ENCODE peak calls at places on chromosomes 12 and 14, in five cellular contexts. One of them, this sample, is unnamed. For H4K20me1, the result is how much of the 10 kb centered on the place peaks cover.

GRCh38 chr14:100405752-100406455 is 82.8 kb downstream of the SLC25A47 start:
- DNase-seq in hepatocyte: no peak
- DNase-seq in GM23338: no peak
- DNase-seq in fibroblast of lung: no peak
- DNase-seq in endothelial cell of umbilical vein: no peak
- DNase-seq in this sample: no peak

GRCh38 chr12:4293299-4293941 is 19.9 kb downstream of the CCND2 start:
- DNase-seq in hepatocyte: no peak
- DNase-seq in GM23338: no peak
- DNase-seq in fibroblast of lung: no peak
- DNase-seq in endothelial cell of umbilical vein: no peak
- DNase-seq in this sample: no peak

GRCh38 chr12:109729837-109730200 is 16.2 kb downstream of the FAM222A start:
- DNase-seq in hepatocyte: no peak
- DNase-seq in GM23338: no peak
- DNase-seq in fibroblast of lung: no peak
- DNase-seq in endothelial cell of umbilical vein: no peak
- DNase-seq in this sample: no peak

GRCh38 chr12:105983622-105984325 is 155.0 kb downstream of the NUAK1 start:
- DNase-seq in hepatocyte: no peak
- DNase-seq in GM23338: no peak
- DNase-seq in fibroblast of lung: peak
- DNase-seq in endothelial cell of umbilical vein: no peak
- DNase-seq in this sample: peak

GRCh38 chr12:3088251-3088650 is 11.1 kb downstream of the TSPAN9 start:
- DNase-seq in hepatocyte: no peak
- DNase-seq in GM23338: no peak
- DNase-seq in fibroblast of lung: no peak
- DNase-seq in endothelial cell of umbilical vein: no peak
- DNase-seq in this sample: no peak

GRCh38 chr14:74647834-74648361 is 35.9 kb upstream of the LTBP2 start:
- DNase-seq in hepatocyte: no peak
- DNase-seq in GM23338: no peak
- DNase-seq in fibroblast of lung: no peak
- DNase-seq in endothelial cell of umbilical vein: peak
- DNase-seq in this sample: peak

GRCh38 chr12:130357241-130357640 is 19.6 kb downstream of the PIWIL1 start:
- DNase-seq in hepatocyte: no peak
- DNase-seq in GM23338: no peak
- DNase-seq in fibroblast of lung: no peak
- DNase-seq in endothelial cell of umbilical vein: no peak
- DNase-seq in this sample: no peak

GRCh38 chr14:104130974-104131651 is 7.3 kb upstream of the KIF26A start:
- DNase-seq in hepatocyte: peak
- DNase-seq in GM23338: peak
- DNase-seq in fibroblast of lung: peak
- DNase-seq in endothelial cell of umbilical vein: peak
- DNase-seq in this sample: no peak

GRCh38 chr14:57060276-57060956 is 208.3 kb downstream of the EXOC5 start:
- DNase-seq in hepatocyte: peak
- DNase-seq in GM23338: no peak
- DNase-seq in fibroblast of lung: no peak
- DNase-seq in endothelial cell of umbilical vein: no peak
- DNase-seq in this sample: peak

GRCh38 chr14:67442139-67442906 is 30.4 kb upstream of the PLEK2 start:
- DNase-seq in hepatocyte: no peak
- DNase-seq in GM23338: no peak
- DNase-seq in fibroblast of lung: no peak
- DNase-seq in endothelial cell of umbilical vein: no peak
- DNase-seq in this sample: no peak

GRCh38 chr12:57429473-57430116 is 1.2 kb downstream of the R3HDM2 start:
- DNase-seq in hepatocyte: no peak
- DNase-seq in GM23338: no peak
- DNase-seq in fibroblast of lung: no peak
- DNase-seq in endothelial cell of umbilical vein: no peak
- DNase-seq in this sample: no peak

GRCh38 chr14:105355049-105355575 is 40.6 kb downstream of the PACS2 start:
- DNase-seq in hepatocyte: no peak
- DNase-seq in GM23338: no peak
- DNase-seq in fibroblast of lung: no peak
- DNase-seq in endothelial cell of umbilical vein: no peak
- DNase-seq in this sample: no peak

GRCh38 chr14:77043177-77043983 is 14.9 kb upstream of the IRF2BPL start:
- DNase-seq in hepatocyte: no peak
- DNase-seq in GM23338: no peak
- DNase-seq in fibroblast of lung: peak
- DNase-seq in endothelial cell of umbilical vein: peak
- DNase-seq in this sample: peak

GRCh38 chr12:42684171-42685071 is 94.9 kb upstream of the PRICKLE1 start:
- DNase-seq in hepatocyte: no peak
- DNase-seq in GM23338: peak
- DNase-seq in fibroblast of lung: peak
- DNase-seq in endothelial cell of umbilical vein: no peak
- DNase-seq in this sample: peak

GRCh38 chr12:87509233-87509820 is 519.9 kb downstream of the C12orf50 start:
- DNase-seq in hepatocyte: peak
- DNase-seq in GM23338: peak
- DNase-seq in fibroblast of lung: peak
- DNase-seq in endothelial cell of umbilical vein: peak
- DNase-seq in this sample: peak

GRCh38 chr12:123076604-123077297 is 74.1 kb downstream of the PITPNM2 start:
- DNase-seq in hepatocyte: no peak
- DNase-seq in GM23338: no peak
- DNase-seq in fibroblast of lung: no peak
- DNase-seq in endothelial cell of umbilical vein: peak
- DNase-seq in this sample: peak

GRCh38 chr14:47917344-47917954 is 242.0 kb upstream of the MDGA2 start:
- DNase-seq in hepatocyte: peak
- DNase-seq in GM23338: peak
- DNase-seq in fibroblast of lung: peak
- DNase-seq in endothelial cell of umbilical vein: peak
- DNase-seq in this sample: peak

GRCh38 chr12:10170199-10170598 is 1.7 kb downstream of the OLR1 start:
- DNase-seq in hepatocyte: no peak
- DNase-seq in GM23338: no peak
- DNase-seq in fibroblast of lung: no peak
- DNase-seq in endothelial cell of umbilical vein: no peak
- DNase-seq in this sample: peak

GRCh38 chr12:21541773-21542172 is 15.7 kb downstream of the SPX start:
- DNase-seq in hepatocyte: no peak
- DNase-seq in GM23338: no peak
- DNase-seq in fibroblast of lung: no peak
- DNase-seq in endothelial cell of umbilical vein: no peak
- DNase-seq in this sample: no peak

GRCh38 chr12:91662021-91662420 is 479.4 kb upstream of the DCN start:
- DNase-seq in hepatocyte: no peak
- DNase-seq in GM23338: no peak
- DNase-seq in fibroblast of lung: peak
- DNase-seq in endothelial cell of umbilical vein: no peak
- DNase-seq in this sample: no peak

GRCh38 chr12:93766802-93767523 is 89.8 kb downstream of the CRADD start:
- DNase-seq in hepatocyte: peak
- DNase-seq in GM23338: peak
- DNase-seq in fibroblast of lung: peak
- DNase-seq in endothelial cell of umbilical vein: peak
- DNase-seq in this sample: peak

GRCh38 chr14:74720526-74720925 is 7.6 kb downstream of the FCF1 start:
- DNase-seq in hepatocyte: no peak
- DNase-seq in GM23338: no peak
- DNase-seq in fibroblast of lung: peak
- DNase-seq in endothelial cell of umbilical vein: no peak
- DNase-seq in this sample: no peak

GRCh38 chr12:62533755-62534107 is 67.1 kb downstream of the MON2 start:
- DNase-seq in hepatocyte: no peak
- DNase-seq in GM23338: no peak
- DNase-seq in fibroblast of lung: no peak
- DNase-seq in endothelial cell of umbilical vein: no peak
- DNase-seq in this sample: no peak

GRCh38 chr12:71155228-71155627 is 2.6 kb downstream of the TSPAN8 start:
- DNase-seq in hepatocyte: no peak
- DNase-seq in GM23338: no peak
- DNase-seq in fibroblast of lung: no peak
- DNase-seq in endothelial cell of umbilical vein: no peak
- DNase-seq in this sample: no peak

GRCh38 chr12:105278043-105278697 is 42.2 kb upstream of the APPL2 start:
- DNase-seq in hepatocyte: peak
- DNase-seq in GM23338: peak
- DNase-seq in fibroblast of lung: no peak
- DNase-seq in endothelial cell of umbilical vein: peak
- DNase-seq in this sample: no peak

GRCh38 chr12:76738824-76739579 is 24.9 kb upstream of the ZDHHC17 start:
- DNase-seq in hepatocyte: no peak
- DNase-seq in GM23338: peak
- DNase-seq in fibroblast of lung: no peak
- DNase-seq in endothelial cell of umbilical vein: no peak
- DNase-seq in this sample: no peak

GRCh38 chr14:95432152-95433093 is 84.0 kb downstream of the SYNE3 start:
- DNase-seq in hepatocyte: peak
- DNase-seq in GM23338: peak
- DNase-seq in fibroblast of lung: peak
- DNase-seq in endothelial cell of umbilical vein: peak
- DNase-seq in this sample: peak

GRCh38 chr12:43795716-43796282 is 10.3 kb downstream of the TWF1 start:
- DNase-seq in hepatocyte: peak
- DNase-seq in GM23338: no peak
- DNase-seq in fibroblast of lung: no peak
- DNase-seq in endothelial cell of umbilical vein: no peak
- DNase-seq in this sample: no peak

GRCh38 chr14:76486251-76486743 is 110.4 kb downstream of the ESRRB start:
- DNase-seq in hepatocyte: no peak
- DNase-seq in GM23338: no peak
- DNase-seq in fibroblast of lung: no peak
- DNase-seq in endothelial cell of umbilical vein: no peak
- DNase-seq in this sample: no peak

GRCh38 chr14:65414961-65415589 is 2.5 kb downstream of the FUT8 start:
- DNase-seq in hepatocyte: peak
- DNase-seq in GM23338: peak
- DNase-seq in fibroblast of lung: peak
- DNase-seq in endothelial cell of umbilical vein: peak
- DNase-seq in this sample: no peak

GRCh38 chr12:52147367-52147972 is 44.3 kb downstream of the KRT80 start:
- DNase-seq in hepatocyte: peak
- DNase-seq in GM23338: no peak
- DNase-seq in fibroblast of lung: peak
- DNase-seq in endothelial cell of umbilical vein: peak
- DNase-seq in this sample: peak

GRCh38 chr14:94075008-94075407 is 6.0 kb downstream of the DDX24 start:
- DNase-seq in hepatocyte: no peak
- DNase-seq in GM23338: no peak
- DNase-seq in fibroblast of lung: no peak
- DNase-seq in endothelial cell of umbilical vein: no peak
- DNase-seq in this sample: no peak

GRCh38 chr14:70061108-70061507 is 127.6 kb downstream of the SLC8A3 start:
- DNase-seq in hepatocyte: no peak
- DNase-seq in GM23338: no peak
- DNase-seq in fibroblast of lung: no peak
- DNase-seq in endothelial cell of umbilical vein: no peak
- DNase-seq in this sample: peak

GRCh38 chr14:53491256-53491905 is 338.3 kb upstream of the DDHD1 start:
- DNase-seq in hepatocyte: no peak
- DNase-seq in GM23338: no peak
- DNase-seq in fibroblast of lung: no peak
- DNase-seq in endothelial cell of umbilical vein: peak
- DNase-seq in this sample: peak

GRCh38 chr12:49048953-49049352 is 11.6 kb downstream of the KMT2D start:
- DNase-seq in hepatocyte: no peak
- DNase-seq in GM23338: no peak
- DNase-seq in fibroblast of lung: no peak
- DNase-seq in endothelial cell of umbilical vein: no peak
- DNase-seq in this sample: no peak
- H4K20me1 ChIP-seq in hepatocyte: under half
- H4K20me1 ChIP-seq in GM23338: under half
- H4K20me1 ChIP-seq in fibroblast of lung: under half
- H4K20me1 ChIP-seq in endothelial cell of umbilical vein: under half
- H4K20me1 ChIP-seq in this sample: under half

GRCh38 chr14:37588667-37588955 is 6.4 kb downstream of the FOXA1 start:
- DNase-seq in hepatocyte: peak
- DNase-seq in GM23338: peak
- DNase-seq in fibroblast of lung: no peak
- DNase-seq in endothelial cell of umbilical vein: no peak
- DNase-seq in this sample: no peak
- H3K4me2 ChIP-seq in hepatocyte: peak
- H3K4me2 ChIP-seq in GM23338: peak
- H3K4me2 ChIP-seq in fibroblast of lung: no peak
- H3K4me2 ChIP-seq in endothelial cell of umbilical vein: no peak
- H3K4me2 ChIP-seq in this sample: peak

DNA sequence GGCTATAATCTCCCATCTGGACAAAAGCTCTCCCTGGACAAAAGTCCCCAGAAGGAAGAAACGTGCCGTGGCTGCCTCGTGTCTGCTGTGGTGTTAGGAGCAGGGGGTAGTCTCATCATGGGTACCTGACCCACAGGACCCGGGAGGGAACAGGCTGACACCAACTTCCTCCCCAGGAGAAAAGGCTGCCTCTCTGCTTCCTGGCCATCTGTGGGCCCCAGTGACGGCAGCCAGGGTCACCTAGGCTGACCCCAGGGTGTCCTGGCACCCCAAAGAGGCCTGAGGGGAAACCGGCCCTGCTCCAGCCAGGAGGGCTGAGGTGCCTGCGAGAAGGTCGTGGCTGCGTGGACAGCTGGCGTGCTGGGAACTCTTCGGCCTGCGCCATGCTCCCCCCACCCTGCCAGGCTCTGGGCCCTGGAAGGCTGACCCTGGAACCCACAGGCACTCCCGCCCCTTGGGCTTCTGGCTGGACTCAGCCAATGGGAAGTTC is 133.9 kb downstream of the RFLNA start:
- DNase-seq in hepatocyte: no peak
- DNase-seq in GM23338: no peak
- DNase-seq in fibroblast of lung: peak
- DNase-seq in endothelial cell of umbilical vein: no peak
- DNase-seq in this sample: no peak
- H4K20me1 ChIP-seq in hepatocyte: under half
- H4K20me1 ChIP-seq in GM23338: under half
- H4K20me1 ChIP-seq in fibroblast of lung: under half
- H4K20me1 ChIP-seq in endothelial cell of umbilical vein: under half
- H4K20me1 ChIP-seq in this sample: under half

DNA sequence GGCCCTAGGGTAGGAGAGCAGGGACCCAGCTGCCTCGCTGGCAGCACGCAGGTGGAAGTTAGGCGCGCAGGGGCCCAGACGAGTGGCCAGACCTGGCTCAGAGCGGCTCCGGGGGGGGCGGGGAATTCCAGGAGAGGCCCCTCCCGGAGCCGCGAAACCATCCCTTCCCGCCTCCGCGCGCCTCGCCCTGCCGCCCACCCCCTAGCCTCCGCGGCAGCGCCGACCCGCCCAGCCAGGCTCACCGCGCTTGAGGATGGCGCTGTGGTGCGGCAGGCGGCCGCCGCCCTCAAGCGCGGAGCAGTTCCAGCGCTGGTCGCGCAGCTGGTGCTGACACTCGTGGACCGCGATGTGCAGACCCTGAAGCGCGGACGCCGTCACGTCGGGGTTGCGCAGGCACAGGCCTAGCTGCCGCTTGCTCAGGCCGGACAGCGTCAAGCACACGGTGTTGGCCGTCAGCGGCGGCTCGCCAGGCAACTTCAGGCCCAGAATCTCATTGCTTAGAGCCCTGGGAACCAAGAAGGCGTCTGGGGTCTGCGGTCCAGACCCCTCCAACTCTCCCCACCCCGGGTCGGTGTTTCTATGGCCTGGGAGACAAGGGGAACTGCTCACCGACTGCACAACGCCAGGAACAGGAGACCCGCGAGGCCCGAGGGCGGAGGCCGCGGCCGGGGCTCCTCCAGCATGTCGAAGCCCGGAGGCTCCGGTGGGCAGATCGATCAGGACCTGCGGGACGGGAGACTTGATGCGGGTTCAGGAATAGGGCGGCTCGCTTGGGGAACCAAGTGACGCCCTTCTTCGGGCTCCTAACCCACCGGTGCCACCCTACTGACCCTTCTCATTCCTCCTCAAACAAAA is 1.5 kb downstream of the WNT10B start:
- DNase-seq in hepatocyte: peak
- DNase-seq in GM23338: peak
- DNase-seq in fibroblast of lung: peak
- DNase-seq in endothelial cell of umbilical vein: no peak
- DNase-seq in this sample: no peak
- H3K4me2 ChIP-seq in hepatocyte: peak
- H3K4me2 ChIP-seq in GM23338: peak
- H3K4me2 ChIP-seq in fibroblast of lung: peak
- H3K4me2 ChIP-seq in endothelial cell of umbilical vein: no peak
- H3K4me2 ChIP-seq in this sample: peak